ENCODE peak calls at places on chromosome 15, in ten cellular contexts. F, V, Y, J, P, N, Q, U, B and G are unnamed samples.

GRCh38 chr15:21267231-21267630 is 173.1 kb downstream of the POTEB3 start:
- DNase-seq in F (no peak), V (no peak), Y (no peak), J (no peak), P (no peak), N (no peak), Q (no peak), U (no peak), B (peak), G (no peak)

GRCh38 chr15:64507293-64507802 is 47.0 kb downstream of the ZNF609 start:
- DNase-seq in F (peak), V (no peak), Y (peak), J (no peak), P (peak), N (no peak), Q (peak), U (peak), B (no peak), G (no peak)

GRCh38 chr15:72058590-72058989 is 59.4 kb downstream of the MYO9A start:
- DNase-seq in F (no peak), V (no peak), Y (no peak), J (no peak), P (no peak), N (no peak), Q (no peak), U (no peak), B (no peak), G (no peak)

GRCh38 chr15:34154725-34155204 is 52.9 kb downstream of the PGBD4 start:
- DNase-seq in F (no peak), V (no peak), Y (peak), J (no peak), P (peak), N (no peak), Q (peak), U (no peak), B (peak), G (no peak)

GRCh38 chr15:31338879-31339557 is 12.4 kb downstream of the KLF13 start:
- DNase-seq in F (peak), V (no peak), Y (peak), J (peak), P (peak), N (no peak), Q (no peak), U (no peak), B (peak), G (no peak)

GRCh38 chr15:98561169-98561941 is 87.0 kb upstream of the IGF1R start:
- DNase-seq in F (no peak), V (no peak), Y (no peak), J (no peak), P (no peak), N (no peak), Q (no peak), U (no peak), B (no peak), G (no peak)

GRCh38 chr15:25451501-25451900 is 12.7 kb upstream of the UBE3A start:
- DNase-seq in F (no peak), V (no peak), Y (no peak), J (no peak), P (no peak), N (no peak), Q (no peak), U (no peak), B (no peak), G (no peak)

GRCh38 chr15:45732544-45733130 is 97.8 kb downstream of the SQOR start:
- DNase-seq in F (no peak), V (no peak), Y (no peak), J (no peak), P (no peak), N (no peak), Q (no peak), U (no peak), B (no peak), G (no peak)

GRCh38 chr15:60396560-60396963 is 1.2 kb downstream of the ANXA2 start:
- DNase-seq in F (peak), V (no peak), Y (peak), J (no peak), P (no peak), N (no peak), Q (no peak), U (no peak), B (no peak), G (no peak)

GRCh38 chr15:63186065-63186464 is 3.3 kb upstream of the RAB8B start:
- DNase-seq in F (no peak), V (no peak), Y (peak), J (no peak), P (no peak), N (no peak), Q (no peak), U (no peak), B (peak), G (no peak)

GRCh38 chr15:92808611-92809063 is 91.5 kb upstream of the CHD2 start:
- DNase-seq in F (peak), V (no peak), Y (peak), J (no peak), P (peak), N (no peak), Q (no peak), U (no peak), B (peak), G (peak)

GRCh38 chr15:80026310-80026709 is 33.2 kb upstream of the ZFAND6 start:
- DNase-seq in F (no peak), V (no peak), Y (no peak), J (no peak), P (no peak), N (no peak), Q (no peak), U (no peak), B (no peak), G (no peak)

GRCh38 chr15:92906563-92907081 is 6.5 kb downstream of the CHD2 start:
- DNase-seq in F (peak), V (no peak), Y (peak), J (peak), P (peak), N (no peak), Q (peak), U (no peak), B (peak), G (no peak)

GRCh38 chr15:33553157-33553556 is 242.4 kb downstream of the RYR3 start:
- DNase-seq in F (no peak), V (no peak), Y (no peak), J (no peak), P (no peak), N (no peak), Q (no peak), U (no peak), B (no peak), G (no peak)

GRCh38 chr15:74133071-74133702 is 2.8 kb downstream of the ISLR2 start:
- DNase-seq in F (no peak), V (no peak), Y (no peak), J (no peak), P (no peak), N (no peak), Q (peak), U (no peak), B (no peak), G (no peak)

GRCh38 chr15:73378089-73378488 is 9.3 kb upstream of the HCN4 start:
- DNase-seq in F (no peak), V (no peak), Y (no peak), J (no peak), P (no peak), N (peak), Q (no peak), U (no peak), B (no peak), G (no peak)

GRCh38 chr15:52143862-52144261 is 31.3 kb upstream of the BCL2L10 start:
- DNase-seq in F (peak), V (no peak), Y (peak), J (no peak), P (peak), N (no peak), Q (no peak), U (no peak), B (peak), G (peak)

GRCh38 chr15:31262143-31262530 is 64.5 kb upstream of the KLF13 start:
- DNase-seq in F (no peak), V (no peak), Y (no peak), J (no peak), P (no peak), N (no peak), Q (no peak), U (no peak), B (no peak), G (no peak)

GRCh38 chr15:74395319-74396145 is 28.1 kb upstream of the CYP11A1 start:
- DNase-seq in F (no peak), V (no peak), Y (no peak), J (no peak), P (no peak), N (no peak), Q (peak), U (no peak), B (no peak), G (no peak)

GRCh38 chr15:56965614-56966013 is 47.2 kb downstream of the TCF12 start:
- DNase-seq in F (no peak), V (no peak), Y (peak), J (no peak), P (no peak), N (no peak), Q (no peak), U (no peak), B (no peak), G (no peak)

GRCh38 chr15:70584838-70585706 is 178.3 kb downstream of the UACA start:
- DNase-seq in F (peak), V (no peak), Y (peak), J (peak), P (no peak), N (no peak), Q (peak), U (no peak), B (peak), G (peak)